ENCODE peak calls at places on chromosome 21, in seven cellular contexts. M is stomach, Y is Panc1, W is neural progenitor cell, K is right cardiac atrium, G is mesenchymal stem cell, I is Peyer's patch. V is an unnamed sample.

GRCh38 chr21:15210235-15210678 is 145.5 kb upstream of the NRIP1 start:
- DNase-seq in I (peak; percentile 69), G (peak; percentile 27), M (peak; percentile 57), Y (no peak), K (peak; percentile 87), W (peak; percentile 13), V (peak; percentile 56)

GRCh38 chr21:38751379-38752050 is 54.2 kb upstream of the ETS2 start:
- DNase-seq in I (no peak), W (no peak), Y (no peak), M (no peak), G (no peak), K (peak; percentile 94), V (peak; percentile 88)

GRCh38 chr21:42202321-42202720 is 16.6 kb upstream of the ABCG1 start:
- DNase-seq in M (no peak), I (no peak), W (no peak), K (no peak), G (no peak), Y (no peak), V (no peak)

GRCh38 chr21:32278068-32278467 is 781 bp downstream of the MIS18A start:
- DNase-seq in K (no peak), W (peak; percentile 20), M (no peak), I (no peak), Y (no peak), G (peak; percentile 30), V (no peak)

GRCh38 chr21:37636152-37636860 is 269.7 kb downstream of the DYRK1A start:
- DNase-seq in M (no peak), G (peak; percentile 86), W (no peak), K (no peak), Y (peak; percentile 50), I (no peak), V (no peak)

GRCh38 chr21:26717146-26717739 is 128.0 kb downstream of the ADAMTS1 start:
- DNase-seq in Y (no peak), K (no peak), M (no peak), I (no peak), G (peak; percentile 28), W (no peak), V (no peak)

GRCh38 chr21:22900511-22900910 is 1902.3 kb downstream of the NCAM2 start:
- DNase-seq in I (no peak), M (no peak), W (no peak), K (no peak), G (no peak), Y (no peak), V (no peak)

GRCh38 chr21:25331286-25331685 is 276.0 kb downstream of the MRPL39 start:
- DNase-seq in G (no peak), M (no peak), W (no peak), Y (no peak), K (no peak), I (no peak), V (no peak)

GRCh38 chr21:41482321-41482720 is 25.6 kb downstream of the TMPRSS2 start:
- DNase-seq in M (no peak), G (peak; percentile 77), K (no peak), Y (no peak), W (no peak), I (no peak), V (no peak)

GRCh38 chr21:25420831-25421230 is 186.4 kb downstream of the MRPL39 start:
- DNase-seq in K (no peak), Y (no peak), W (no peak), M (no peak), I (no peak), G (no peak), V (no peak)

GRCh38 chr21:22890656-22891055 is 1892.4 kb downstream of the NCAM2 start:
- DNase-seq in G (no peak), I (no peak), W (no peak), M (no peak), Y (no peak), K (no peak), V (no peak)

GRCh38 chr21:30818837-30819236 is 5.8 kb upstream of the KRTAP8-1 start:
- DNase-seq in Y (no peak), W (no peak), I (no peak), G (no peak), M (no peak), K (no peak), V (no peak)

GRCh38 chr21:27590271-27590670 is 623.4 kb upstream of the ADAMTS5 start:
- DNase-seq in K (peak; percentile 82), M (no peak), Y (no peak), G (no peak), I (no peak), W (no peak), V (peak; percentile 56)

GRCh38 chr21:42538479-42539275 is 25.0 kb downstream of the SLC37A1 start:
- DNase-seq in Y (no peak), K (no peak), W (no peak), G (no peak), I (peak; percentile 36), M (no peak), V (no peak)

GRCh38 chr21:42565886-42566523 is 52.4 kb downstream of the SLC37A1 start:
- DNase-seq in K (no peak), W (no peak), M (peak; percentile 21), I (peak; percentile 29), Y (no peak), G (no peak), V (peak; percentile 52)

GRCh38 chr21:25296239-25296638 is 311.0 kb downstream of the MRPL39 start:
- DNase-seq in W (no peak), G (no peak), K (no peak), I (no peak), M (no peak), Y (no peak), V (no peak)

GRCh38 chr21:38912355-38912619 is 106.6 kb downstream of the ETS2 start:
- DNase-seq in Y (no peak), I (no peak), K (no peak), G (no peak), W (no peak), M (no peak), V (no peak)

GRCh38 chr21:20729376-20729775 is 268.8 kb upstream of the NCAM2 start:
- DNase-seq in Y (no peak), M (no peak), G (no peak), I (no peak), K (no peak), W (no peak), V (no peak)

GRCh38 chr21:38853421-38853919 is 47.7 kb downstream of the ETS2 start:
- DNase-seq in I (peak; percentile 67), Y (peak; percentile 55), W (no peak), M (peak; percentile 53), K (no peak), G (peak; percentile 90), V (no peak)

GRCh38 chr21:16908087-16908486 is 604.8 kb upstream of the CXADR start:
- DNase-seq in G (no peak), W (no peak), I (no peak), K (no peak), Y (no peak), M (no peak), V (no peak)

GRCh38 chr21:40165671-40166070 is 298.4 kb downstream of the PCP4 start:
- DNase-seq in W (peak; percentile 77), K (no peak), G (no peak), I (no peak), Y (no peak), M (no peak), V (no peak)

GRCh38 chr21:25733859-25734653 is 648 bp downstream of the ATP5PF start:
- DNase-seq in M (no peak), Y (peak; percentile 7), G (peak; percentile 61), W (no peak), K (peak; percentile 74), I (no peak), V (peak; percentile 80)

GRCh38 chr21:46051821-46052675 is 45.9 kb upstream of the COL6A2 start:
- DNase-seq in K (peak; percentile 52), W (no peak), M (no peak), I (peak; percentile 36), Y (no peak), G (no peak), V (peak; percentile 39)

GRCh38 chr21:46048926-46049889 is 48.7 kb upstream of the COL6A2 start:
- DNase-seq in Y (no peak), K (peak; percentile 94), G (peak; percentile 100), I (peak; percentile 84), M (peak; percentile 54), W (no peak), V (peak; percentile 89)

GRCh38 chr21:46050651-46051378 is 47.1 kb upstream of the COL6A2 start:
- DNase-seq in I (peak; percentile 42), G (no peak), W (no peak), K (peak; percentile 55), M (no peak), Y (no peak), V (peak; percentile 46)

GRCh38 chr21:46051379-46051770 is 46.5 kb upstream of the COL6A2 start:
- DNase-seq in K (no peak), G (no peak), I (no peak), M (no peak), Y (no peak), W (no peak), V (no peak)

GRCh38 chr21:46049890-46050650 is 47.8 kb upstream of the COL6A2 start:
- DNase-seq in I (peak; percentile 44), K (peak; percentile 56), W (no peak), M (no peak), G (no peak), Y (no peak), V (peak; percentile 46)
- H3K27ac ChIP-seq in I (peak overlapping the region; percentile 82), K (peak overlapping the region; percentile 80), W (no peak overlapping the region), M (peak overlapping the region; percentile 90), G (peak overlapping the region; percentile 75), Y (no peak overlapping the region), V (peak overlapping the region; percentile 4)

DNA sequence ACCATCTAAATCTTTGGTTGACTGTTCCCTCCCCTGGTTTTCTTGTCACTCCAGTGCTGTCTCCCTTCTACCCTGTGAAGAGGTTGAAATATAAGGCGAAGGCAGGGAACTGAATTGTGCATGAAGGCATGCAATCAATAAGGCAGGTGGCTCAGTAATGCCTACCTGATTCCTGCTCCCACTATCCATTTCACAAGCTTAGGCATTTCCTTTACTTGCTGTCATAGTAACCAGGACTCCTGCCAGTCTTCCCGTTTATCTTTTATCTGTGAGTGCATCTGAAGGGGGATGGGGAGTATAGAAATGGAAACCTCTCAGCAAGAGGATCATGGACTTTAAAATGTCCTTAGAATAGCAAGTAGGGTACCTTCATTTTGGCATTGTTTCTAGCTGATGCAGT is 40.5 kb downstream of the MRPS6 start:
- DNase-seq in G (no peak), W (no peak), M (no peak), I (no peak), Y (no peak), K (no peak), V (no peak)
- H3K4me1 ChIP-seq in G (peaks cover 3% of the 10 kb centered on the region), W (peaks cover 42% of the 10 kb centered on the region), M (peaks cover 18% of the 10 kb centered on the region), I (no peaks in the 10 kb centered on the region), Y (peaks cover 11% of the 10 kb centered on the region), K (peaks cover 5% of the 10 kb centered on the region), V (peaks cover 6% of the 10 kb centered on the region)

GRCh38 chr21:33478182-33478581 is 1.6 kb downstream of the TMEM50B start:
- DNase-seq in M (no peak), G (peak; percentile 19), Y (no peak), K (no peak), W (no peak), I (no peak), V (no peak)
- H3K27ac ChIP-seq in M (peak overlapping the region; percentile 98), G (no peak overlapping the region), Y (peak overlapping the region; percentile 54), K (no peak overlapping the region), W (no peak overlapping the region), I (peak overlapping the region; percentile 99), V (no peak overlapping the region)

DNA sequence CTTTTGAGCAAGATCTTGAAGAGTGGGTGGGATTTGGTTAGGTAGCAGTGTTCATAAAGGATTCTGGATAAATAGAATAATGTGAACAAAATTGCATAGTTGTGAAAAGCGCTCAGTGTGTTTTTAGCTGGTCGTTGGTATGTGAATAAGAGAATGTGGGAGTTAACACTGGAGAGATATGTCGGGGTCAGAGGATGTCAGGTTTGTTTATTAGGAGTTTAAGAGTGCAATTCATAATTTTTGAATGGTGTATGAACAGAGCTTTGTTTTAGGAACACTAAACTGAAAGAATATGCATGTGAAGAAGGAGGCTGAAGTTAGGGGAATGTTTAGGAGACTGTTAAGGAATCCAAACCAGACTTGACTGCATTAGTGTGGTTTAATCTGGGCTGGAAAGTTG is 9.4 kb downstream of the USP16 start:
- DNase-seq in M (no peak), W (no peak), Y (no peak), K (no peak), G (no peak), I (no peak), V (no peak)
- H3K4me1 ChIP-seq in M (no peaks in the 10 kb centered on the region), W (no peaks in the 10 kb centered on the region), Y (no peaks in the 10 kb centered on the region), K (no peaks in the 10 kb centered on the region), G (no peaks in the 10 kb centered on the region), I (no peaks in the 10 kb centered on the region), V (no peaks in the 10 kb centered on the region)

V was measured in aorta.